ENCODE peak calls at places on chromosomes 13 and 19, in six cellular contexts. C is T-helper 2 cell, Z is NCI-H446, I is epithelial cell of esophagus, H is T-cell, U is RWPE1. G is an unnamed sample.

GRCh38 chr19:49338691-49339363 is 3.6 kb downstream of the CD37 start:
- DNase-seq in C (no peak), Z (no peak), I (peak; percentile 94), H (no peak), U (peak; percentile 96), G (peak; percentile 71)

GRCh38 chr19:38433268-38433733 is at the start of gene RYR1:
- DNase-seq in C (no peak), Z (no peak), I (peak; percentile 20), H (no peak), U (peak; percentile 71), G (peak; percentile 72)

GRCh38 chr19:4455742-4456565 is 1.6 kb downstream of the UBXN6 start:
- DNase-seq in C (no peak), Z (peak; percentile 43), I (peak; percentile 16), H (no peak), U (peak; percentile 66), G (no peak)

GRCh38 chr19:44278181-44278690 is 18.6 kb downstream of the ZNF233 start:
- DNase-seq in C (no peak), Z (no peak), I (peak; percentile 62), H (no peak), U (peak; percentile 34), G (no peak)

GRCh38 chr13:73708393-73708985 is 425.7 kb downstream of the KLF12 start:
- DNase-seq in C (peak; percentile 29), Z (no peak), I (peak; percentile 83), H (peak; percentile 50), U (peak; percentile 64), G (peak; percentile 38)

GRCh38 chr13:103388839-103389238 is 322.6 kb upstream of the SLC10A2 start:
- DNase-seq in C (no peak), Z (no peak), I (no peak), H (no peak), U (no peak), G (no peak)

GRCh38 chr19:15213715-15214381 is 13.1 kb upstream of the NOTCH3 start:
- DNase-seq in C (no peak), Z (no peak), I (no peak), H (no peak), U (no peak), G (no peak)

GRCh38 chr19:55579766-55580621 is 654 bp downstream of the ZNF579 start:
- DNase-seq in C (no peak), Z (no peak), I (peak; percentile 22), H (no peak), U (no peak), G (no peak)

GRCh38 chr13:102726430-102726829 is 31.6 kb upstream of the METTL21C start:
- DNase-seq in C (no peak), Z (no peak), I (peak; percentile 51), H (no peak), U (peak; percentile 8), G (no peak)

GRCh38 chr19:6100284-6100915 is 9.9 kb downstream of the RFX2 start:
- DNase-seq in C (peak; percentile 2), Z (no peak), I (no peak), H (peak; percentile 9), U (no peak), G (peak; percentile 67)

GRCh38 chr13:73421310-73421912 is 362.6 kb downstream of the KLF5 start:
- DNase-seq in C (no peak), Z (no peak), I (peak; percentile 99), H (no peak), U (peak; percentile 77), G (no peak)

GRCh38 chr19:41521860-41522555 is 54.0 kb upstream of the CEACAM21 start:
- DNase-seq in C (peak; percentile 41), Z (no peak), I (no peak), H (no peak), U (no peak), G (peak; percentile 76)

GRCh38 chr13:31859546-31859945 is 120.2 kb downstream of the RXFP2 start:
- DNase-seq in C (no peak), Z (no peak), I (no peak), H (no peak), U (no peak), G (no peak)

GRCh38 chr19:44748426-44749254 is at the start of gene BCL3:
- DNase-seq in C (peak; percentile 84), Z (no peak), I (peak; percentile 72), H (peak; percentile 62), U (peak; percentile 62), G (peak; percentile 90)